ENCODE peak calls at places on chromosomes 3 and 15, in six cellular contexts. I is G401; P is stimulated activated CD4-positive, alpha-beta T cell treated with anti-CD3 and anti-CD28 coated beads, TNF-alpha, amount 100 ng/mL, for 48 hours; L is H9; O is fibroblast of mammary gland; H is stomach. J is an unnamed sample.

GRCh38 chr3:128557531-128558280 is 64.7 kb upstream of the GATA2 start:
- DNase-seq in I (no peak), P (no peak), L (no peak), O (no peak), H (no peak), J (no peak)

GRCh38 chr3:64853456-64853855 is 165.7 kb upstream of the ADAMTS9 start:
- DNase-seq in I (no peak), P (no peak), L (no peak), O (peak), H (no peak), J (no peak)

GRCh38 chr3:98986073-98986472 is 84.6 kb upstream of the DCBLD2 start:
- DNase-seq in I (no peak), P (no peak), L (peak), O (peak), H (no peak), J (no peak)

GRCh38 chr3:46479696-46480095 is 15.0 kb upstream of the LTF start:
- DNase-seq in I (no peak), P (no peak), L (no peak), O (no peak), H (no peak), J (no peak)

GRCh38 chr3:120344349-120344748 is 4.8 kb downstream of the LRRC58 start:
- DNase-seq in I (no peak), P (no peak), L (no peak), O (peak), H (no peak), J (no peak)

GRCh38 chr3:189038773-189039720 is 132.7 kb upstream of the TPRG1 start:
- DNase-seq in I (no peak), P (no peak), L (no peak), O (no peak), H (no peak), J (no peak)

GRCh38 chr15:62901087-62901486 is 141.5 kb upstream of the TPM1 start:
- DNase-seq in I (peak), P (no peak), L (no peak), O (no peak), H (no peak), J (no peak)

GRCh38 chr3:11718582-11719405 is 75.1 kb upstream of the VGLL4 start:
- DNase-seq in I (peak), P (peak), L (no peak), O (peak), H (peak), J (peak)

GRCh38 chr3:182138388-182138787 is 426.7 kb downstream of the SOX2 start:
- DNase-seq in I (no peak), P (no peak), L (no peak), O (no peak), H (no peak), J (no peak)

GRCh38 chr3:113263020-113263419 is 51.7 kb downstream of the BOC start:
- DNase-seq in I (no peak), P (no peak), L (no peak), O (no peak), H (no peak), J (no peak)

GRCh38 chr3:42873216-42873982 is 2.3 kb downstream of the CYP8B1 start:
- DNase-seq in I (no peak), P (no peak), L (no peak), O (no peak), H (no peak), J (no peak)

GRCh38 chr3:101388706-101389105 is 68.3 kb upstream of the IMPG2 start:
- DNase-seq in I (no peak), P (no peak), L (no peak), O (no peak), H (no peak), J (no peak)

GRCh38 chr3:110738531-110738930 is 333.1 kb upstream of the NECTIN3 start:
- DNase-seq in I (no peak), P (no peak), L (no peak), O (no peak), H (no peak), J (no peak)

GRCh38 chr3:165194477-165195135 is 1.6 kb downstream of the SLITRK3 start:
- DNase-seq in I (peak), P (no peak), L (no peak), O (no peak), H (no peak), J (no peak)

GRCh38 chr3:46947981-46948791 is 28.4 kb downstream of the CCDC12 start:
- DNase-seq in I (peak), P (peak), L (no peak), O (peak), H (peak), J (no peak)

GRCh38 chr3:61812517-61812916 is 251.1 kb downstream of the PTPRG start:
- DNase-seq in I (no peak), P (no peak), L (no peak), O (no peak), H (no peak), J (no peak)

GRCh38 chr3:17972889-17973558 is 230.6 kb upstream of the TBC1D5 start:
- DNase-seq in I (no peak), P (no peak), L (no peak), O (no peak), H (no peak), J (no peak)

J was measured in NAMALWA.